ENCODE peak calls at places on chromosomes 1 and 21, in eight cellular contexts. L is dorsolateral prefrontal cortex; M is substantia nigra; T is mesenchymal stem cell; E is transverse colon; N is GM23248; A is neural progenitor cell; S is CD4-positive, alpha-beta T cell. G is an unnamed sample.

GRCh38 chr1:10596780-10597179 is 122.0 kb downstream of the PEX14 start:
- DNase-seq in L (no peak), M (no peak), T (no peak), E (no peak), N (no peak), A (no peak), S (no peak), G (no peak)

GRCh38 chr1:17829579-17829978 is 74.4 kb downstream of the ACTL8 start:
- DNase-seq in L (no peak), M (no peak), T (no peak), E (no peak), N (no peak), A (no peak), S (no peak), G (no peak)

GRCh38 chr1:198915327-198916231 is 276.7 kb downstream of the PTPRC start:
- DNase-seq in L (no peak), M (no peak), T (no peak), E (no peak), N (no peak), A (no peak), S (no peak), G (no peak)

GRCh38 chr1:148264374-148265276 is 112.5 kb upstream of the NBPF11 start:
- DNase-seq in L (no peak), M (no peak), T (peak), E (no peak), N (peak), A (peak), S (peak), G (peak)

GRCh38 chr1:16183765-16184556 is 28.1 kb upstream of the EPHA2 start:
- DNase-seq in L (no peak), M (no peak), T (no peak), E (no peak), N (no peak), A (no peak), S (no peak), G (no peak)

GRCh38 chr1:241637604-241638003 is 2.6 kb downstream of the CHML start:
- DNase-seq in L (no peak), M (no peak), T (peak), E (no peak), N (peak), A (peak), S (no peak), G (peak)

GRCh38 chr1:51523931-51524330 is 4.9 kb upstream of the EPS15 start:
- DNase-seq in L (peak), M (no peak), T (no peak), E (no peak), N (no peak), A (no peak), S (no peak), G (no peak)

GRCh38 chr21:26806734-26807372 is 38.4 kb downstream of the ADAMTS1 start:
- DNase-seq in L (no peak), M (no peak), T (peak), E (no peak), N (peak), A (no peak), S (no peak), G (peak)

GRCh38 chr1:61152706-61153105 is 70.3 kb downstream of the NFIA start:
- DNase-seq in L (no peak), M (no peak), T (no peak), E (no peak), N (no peak), A (no peak), S (no peak), G (no peak)

GRCh38 chr1:57696041-57696440 is 272.2 kb upstream of the DAB1 start:
- DNase-seq in L (no peak), M (no peak), T (no peak), E (no peak), N (no peak), A (no peak), S (no peak), G (no peak)

GRCh38 chr1:65539272-65540131 is 119.0 kb downstream of the LEPR start:
- DNase-seq in L (no peak), M (no peak), T (no peak), E (no peak), N (no peak), A (no peak), S (no peak), G (no peak)

GRCh38 chr1:12617901-12618660 is at the start of gene DHRS3:
- DNase-seq in L (no peak), M (no peak), T (peak), E (peak), N (peak), A (peak), S (peak), G (peak)

GRCh38 chr1:206937437-206937836 is 8.8 kb downstream of the PIGR start:
- DNase-seq in L (no peak), M (no peak), T (no peak), E (no peak), N (no peak), A (no peak), S (no peak), G (no peak)

GRCh38 chr1:143720087-143721023 is 251.4 kb downstream of the FAM72C start:
- DNase-seq in L (no peak), M (no peak), T (no peak), E (peak), N (peak), A (no peak), S (no peak), G (peak)

DNA sequence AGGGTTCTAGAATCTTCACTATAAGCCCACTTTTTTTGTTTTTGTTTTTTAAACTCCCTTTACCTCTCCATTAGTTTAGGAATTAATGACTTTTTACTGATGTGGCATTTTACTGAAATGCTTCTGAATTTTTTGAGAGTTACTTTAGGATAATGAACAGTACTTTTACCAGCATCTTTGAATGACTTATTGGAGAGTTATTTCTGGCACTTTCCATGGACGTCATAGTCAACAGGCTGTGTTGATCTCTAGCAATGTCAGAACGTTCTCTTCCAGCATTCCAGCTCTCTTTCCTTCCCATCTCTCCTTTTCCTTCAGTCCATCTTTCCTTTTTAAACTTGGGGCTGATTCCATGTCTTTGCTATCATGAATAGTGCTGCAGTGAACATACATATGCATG is 48.5 kb downstream of the CLIC4 start:
- DNase-seq in L (no peak), M (no peak), T (peak), E (no peak), N (peak), A (no peak), S (no peak), G (no peak)
- H3K27ac ChIP-seq in L (peak), M (no peak), T (no peak), E (peak), N (peak), A (no peak), S (no peak), G (no peak)

GRCh38 chr1:67584938-67585337 is 100.1 kb upstream of the GADD45A start:
- DNase-seq in L (no peak), M (no peak), T (no peak), E (no peak), N (no peak), A (no peak), S (no peak), G (no peak)

GRCh38 chr1:67582625-67583461 is 102.2 kb upstream of the GADD45A start:
- DNase-seq in L (no peak), M (no peak), T (no peak), E (no peak), N (no peak), A (no peak), S (no peak), G (no peak)

GRCh38 chr1:67586596-67586995 is 98.4 kb upstream of the GADD45A start:
- DNase-seq in L (no peak), M (no peak), T (no peak), E (no peak), N (peak), A (no peak), S (no peak), G (no peak)

GRCh38 chr1:67580671-67581403 is 104.2 kb upstream of the GADD45A start:
- DNase-seq in L (no peak), M (no peak), T (no peak), E (no peak), N (no peak), A (no peak), S (no peak), G (peak)

GRCh38 chr1:67583462-67583950 is 101.5 kb upstream of the GADD45A start:
- DNase-seq in L (no peak), M (no peak), T (no peak), E (no peak), N (no peak), A (no peak), S (no peak), G (no peak)
- H3K27ac ChIP-seq in L (no peak), M (no peak), T (no peak), E (no peak), N (no peak), A (no peak), S (no peak), G (no peak)

GRCh38 chr1:185420588-185421081 is 103.6 kb upstream of the IVNS1ABP start:
- DNase-seq in L (no peak), M (no peak), T (no peak), E (no peak), N (no peak), A (no peak), S (no peak), G (no peak)
- H3K27ac ChIP-seq in L (no peak), M (no peak), T (no peak), E (no peak), N (no peak), A (no peak), S (no peak), G (no peak)

GRCh38 chr1:228370439-228370940 is 36.1 kb downstream of the TRIM11 start:
- DNase-seq in L (no peak), M (no peak), T (no peak), E (no peak), N (no peak), A (no peak), S (no peak), G (no peak)
- H3K27ac ChIP-seq in L (no peak), M (no peak), T (no peak), E (no peak), N (no peak), A (no peak), S (no peak), G (no peak)

GRCh38 chr1:93638307-93638847 is 43.3 kb downstream of the BCAR3 start:
- DNase-seq in L (no peak), M (no peak), T (no peak), E (no peak), N (no peak), A (no peak), S (no peak), G (no peak)

GRCh38 chr1:93638981-93639380 is 42.7 kb downstream of the BCAR3 start:
- DNase-seq in L (no peak), M (no peak), T (no peak), E (no peak), N (no peak), A (peak), S (no peak), G (no peak)

GRCh38 chr1:93633313-93633712 is 48.3 kb downstream of the BCAR3 start:
- DNase-seq in L (no peak), M (no peak), T (no peak), E (no peak), N (no peak), A (no peak), S (no peak), G (no peak)

GRCh38 chr1:93636712-93637111 is 44.9 kb downstream of the BCAR3 start:
- DNase-seq in L (no peak), M (no peak), T (no peak), E (no peak), N (no peak), A (peak), S (no peak), G (no peak)

DNA sequence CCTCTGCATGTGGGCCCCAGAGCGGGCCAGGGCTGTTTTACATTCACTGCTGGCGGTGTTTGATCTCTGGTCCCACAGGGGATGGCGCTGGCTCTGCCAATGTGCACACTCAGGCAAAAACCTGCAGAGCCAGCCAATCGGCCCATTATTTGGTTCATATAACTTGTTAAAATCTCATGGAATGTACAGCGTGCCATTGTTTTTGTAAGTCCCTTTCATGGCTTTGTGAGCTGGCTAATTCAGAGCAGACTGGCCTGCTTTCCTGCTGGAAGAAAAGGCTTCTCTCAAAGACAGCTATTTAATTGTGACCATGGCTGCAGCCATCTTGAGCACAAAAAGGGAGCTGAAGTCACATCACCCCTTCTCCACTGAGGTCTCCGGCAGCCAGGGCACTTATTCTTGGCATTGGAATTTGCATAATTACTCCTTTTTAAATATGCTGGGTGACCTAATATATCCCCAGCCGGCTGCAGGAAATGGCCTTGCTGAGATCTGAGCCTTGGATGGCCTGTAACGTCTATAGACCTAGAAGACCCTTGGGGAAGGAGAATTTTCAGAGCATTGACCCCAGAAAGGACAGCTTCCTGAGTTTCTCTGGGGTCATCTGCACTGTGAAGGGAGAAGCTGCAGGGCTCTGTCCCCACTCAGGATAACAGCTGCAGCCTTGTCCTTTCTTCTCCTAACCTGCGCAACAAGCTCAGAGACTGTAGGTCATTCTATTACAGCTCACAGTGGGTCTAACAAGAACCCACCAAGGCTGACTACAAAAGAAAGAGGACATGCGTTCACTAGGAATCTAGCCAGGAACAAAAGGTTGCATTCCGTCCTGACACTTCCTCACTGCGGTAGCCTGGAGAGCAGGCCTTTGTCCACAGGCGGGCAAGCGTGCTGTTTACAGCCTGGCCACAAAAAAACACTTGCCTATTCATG is 45.8 kb downstream of the BCAR3 start:
- DNase-seq in L (no peak), M (no peak), T (no peak), E (no peak), N (no peak), A (peak), S (no peak), G (no peak)
- H3K27ac ChIP-seq in L (peak), M (peak), T (peak), E (peak), N (no peak), A (peak), S (no peak), G (no peak)

GRCh38 chr1:210263963-210264362 is 31.4 kb downstream of the SERTAD4 start:
- DNase-seq in L (no peak), M (no peak), T (no peak), E (no peak), N (no peak), A (no peak), S (no peak), G (no peak)

GRCh38 chr1:210262897-210263272 is 30.3 kb downstream of the SERTAD4 start:
- DNase-seq in L (no peak), M (no peak), T (no peak), E (no peak), N (no peak), A (no peak), S (no peak), G (no peak)

GRCh38 chr1:210260087-210260486 is 27.5 kb downstream of the SERTAD4 start:
- DNase-seq in L (no peak), M (no peak), T (no peak), E (no peak), N (peak), A (no peak), S (no peak), G (no peak)

GRCh38 chr1:210264521-210265380 is 32.2 kb downstream of the SERTAD4 start:
- DNase-seq in L (no peak), M (no peak), T (peak), E (no peak), N (peak), A (no peak), S (no peak), G (no peak)

GRCh38 chr1:210262167-210262896 is 29.7 kb downstream of the SERTAD4 start:
- DNase-seq in L (no peak), M (no peak), T (peak), E (no peak), N (peak), A (no peak), S (no peak), G (peak)
- H3K27ac ChIP-seq in L (peak), M (no peak), T (peak), E (peak), N (peak), A (no peak), S (no peak), G (peak)

GRCh38 chr1:20614130-20614579 is 19.1 kb upstream of the PINK1 start:
- DNase-seq in L (no peak), M (no peak), T (no peak), E (no peak), N (no peak), A (no peak), S (no peak), G (no peak)
- H3K27ac ChIP-seq in L (no peak), M (no peak), T (peak), E (peak), N (peak), A (no peak), S (no peak), G (peak)

GRCh38 chr1:157542676-157543075 is 9.6 kb downstream of the FCRL5 start:
- DNase-seq in L (peak), M (no peak), T (no peak), E (no peak), N (no peak), A (no peak), S (no peak), G (no peak)
- H3K27ac ChIP-seq in L (no peak), M (no peak), T (no peak), E (no peak), N (no peak), A (no peak), S (no peak), G (no peak)

GRCh38 chr1:151831256-151831591 is 378 bp downstream of the RORC start:
- DNase-seq in L (no peak), M (no peak), T (no peak), E (no peak), N (no peak), A (no peak), S (no peak), G (no peak)

GRCh38 chr1:151827853-151828252 is 3.7 kb downstream of the RORC start:
- DNase-seq in L (no peak), M (no peak), T (no peak), E (no peak), N (no peak), A (no peak), S (no peak), G (no peak)

GRCh38 chr1:151829352-151830046 is 2.1 kb downstream of the RORC start:
- DNase-seq in L (no peak), M (no peak), T (no peak), E (no peak), N (no peak), A (no peak), S (no peak), G (no peak)

GRCh38 chr1:151830055-151830454 is 1.5 kb downstream of the RORC start:
- DNase-seq in L (no peak), M (no peak), T (no peak), E (no peak), N (no peak), A (no peak), S (no peak), G (no peak)

DNA sequence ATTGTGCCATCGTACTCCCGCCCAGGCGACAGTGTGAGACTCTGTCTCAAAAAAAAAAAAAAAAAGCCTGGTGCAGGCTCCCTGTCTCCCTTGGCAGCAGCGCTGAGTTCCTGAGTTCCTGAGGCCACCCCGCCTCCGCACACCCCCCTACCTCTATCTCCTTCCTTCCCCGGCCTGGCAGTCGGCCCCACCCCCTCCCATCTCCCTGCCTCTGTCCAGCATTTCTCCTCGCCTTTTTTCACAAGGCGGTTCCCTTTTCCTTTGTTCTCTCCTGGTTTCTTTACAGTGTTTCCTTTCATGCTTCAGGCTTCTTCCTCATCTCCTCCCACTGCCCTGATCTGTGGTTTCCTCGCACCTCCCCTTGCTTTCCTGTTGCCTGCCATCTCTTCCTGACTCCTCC is 2.7 kb downstream of the RORC start:
- DNase-seq in L (no peak), M (no peak), T (peak), E (no peak), N (peak), A (peak), S (no peak), G (peak)
- H3K27ac ChIP-seq in L (no peak), M (no peak), T (no peak), E (peak), N (no peak), A (no peak), S (peak), G (no peak)

GRCh38 chr1:40824591-40825429 is 37.4 kb downstream of the CITED4 start:
- DNase-seq in L (no peak), M (no peak), T (peak), E (no peak), N (peak), A (peak), S (no peak), G (no peak)
- H3K27ac ChIP-seq in L (no peak), M (no peak), T (peak), E (no peak), N (no peak), A (peak), S (no peak), G (no peak)